ENCODE peak calls at places on chromosomes 5 and 9, in four cellular contexts. One of them, this sample, is unnamed.

GRCh38 chr5:51380603-51381207 is 2.5 kb upstream of the ISL1 start:
- DNase-seq in NCI-H1436: no peak
- DNase-seq in colonic mucosa: no peak
- DNase-seq in spleen: no peak
- DNase-seq in this sample: no peak

GRCh38 chr5:59831341-59831989 is 62.1 kb downstream of the PDE4D start:
- DNase-seq in NCI-H1436: no peak
- DNase-seq in colonic mucosa: no peak
- DNase-seq in spleen: no peak
- DNase-seq in this sample: no peak

GRCh38 chr5:144369001-144369400 is 198.3 kb downstream of the KCTD16 start:
- DNase-seq in colonic mucosa: no peak
- DNase-seq in spleen: no peak
- DNase-seq in NCI-H1436: peak
- DNase-seq in this sample: no peak

GRCh38 chr9:12785251-12785880 is 10.5 kb downstream of the LURAP1L start:
- DNase-seq in NCI-H1436: no peak
- DNase-seq in colonic mucosa: peak
- DNase-seq in spleen: no peak
- DNase-seq in this sample: peak

GRCh38 chr5:17248999-17249634 is 31.7 kb downstream of the BASP1 start:
- DNase-seq in colonic mucosa: no peak
- DNase-seq in spleen: no peak
- DNase-seq in NCI-H1436: no peak
- DNase-seq in this sample: no peak

GRCh38 chr9:87034891-87035290 is 87.6 kb upstream of the GAS1 start:
- DNase-seq in NCI-H1436: no peak
- DNase-seq in colonic mucosa: no peak
- DNase-seq in spleen: no peak
- DNase-seq in this sample: no peak

GRCh38 chr9:90799271-90799860 is 2.3 kb upstream of the SYK start:
- DNase-seq in colonic mucosa: no peak
- DNase-seq in NCI-H1436: no peak
- DNase-seq in spleen: no peak
- DNase-seq in this sample: no peak

GRCh38 chr5:17276445-17276844 is 59.0 kb downstream of the BASP1 start:
- DNase-seq in colonic mucosa: no peak
- DNase-seq in NCI-H1436: no peak
- DNase-seq in spleen: no peak
- DNase-seq in this sample: no peak

This sample was measured in upper lobe of right lung.